ENCODE peak calls at places on chromosomes 13 and 19, in ten cellular contexts. M is iris pigment epithelial cell, G is IMR-90, R is AG10803, J is BJ, Y is EL, Q is T-helper 17 cell, V is smooth muscle cell of the brain vasculature, H is NCI-H1436, W is GM06990. S is an unnamed sample.

GRCh38 chr19:38877781-38878574 is at the start of gene RINL:
- DNase-seq in W (peak), Y (no peak), M (no peak), Q (peak), G (no peak), V (no peak), R (no peak), J (no peak), H (peak), S (no peak)

GRCh38 chr19:33446918-33447293 is 73.4 kb downstream of the CEBPG start:
- DNase-seq in R (no peak), H (no peak), Q (no peak), Y (no peak), W (no peak), V (no peak), G (no peak), J (no peak), M (no peak), S (no peak)

GRCh38 chr13:39446865-39447264 is 156.1 kb downstream of the LHFPL6 start:
- DNase-seq in J (no peak), H (no peak), Q (no peak), R (no peak), M (no peak), V (no peak), Y (no peak), G (no peak), W (no peak), S (no peak)

GRCh38 chr19:11421607-11422098 is 2.5 kb upstream of the RGL3 start:
- DNase-seq in J (no peak), Y (peak), H (no peak), Q (no peak), V (no peak), W (no peak), R (no peak), M (no peak), G (no peak), S (no peak)

GRCh38 chr19:50266896-50267295 is 62.3 kb downstream of the KCNC3 start:
- DNase-seq in Q (no peak), R (no peak), W (peak), V (no peak), G (no peak), J (no peak), Y (no peak), H (peak), M (no peak), S (no peak)

GRCh38 chr13:110218601-110219201 is 88.3 kb downstream of the COL4A1 start:
- DNase-seq in Q (no peak), H (no peak), W (no peak), J (no peak), G (no peak), V (peak), M (no peak), Y (no peak), R (no peak), S (no peak)

GRCh38 chr19:47036233-47036651 is 12.2 kb downstream of the TMEM160 start:
- DNase-seq in M (peak), W (no peak), J (no peak), H (no peak), G (no peak), Y (no peak), Q (no peak), V (no peak), R (peak), S (peak)

GRCh38 chr13:46006688-46007452 is 45.7 kb downstream of the ZC3H13 start:
- DNase-seq in Q (no peak), J (no peak), W (no peak), G (peak), V (no peak), Y (peak), M (peak), R (no peak), H (no peak), S (no peak)

GRCh38 chr19:18470153-18470552 is 32.2 kb upstream of the ISYNA1 start:
- DNase-seq in Q (no peak), V (no peak), R (no peak), M (no peak), J (no peak), W (no peak), Y (no peak), H (no peak), G (no peak), S (peak)

GRCh38 chr19:31232871-31233270 is 116.4 kb downstream of the TSHZ3 start:
- DNase-seq in H (no peak), Y (peak), G (peak), M (peak), W (no peak), R (peak), J (peak), Q (no peak), V (no peak), S (no peak)

GRCh38 chr13:94369862-94370491 is 109.5 kb downstream of the DCT start:
- DNase-seq in W (no peak), Q (no peak), G (peak), M (no peak), H (no peak), Y (no peak), R (no peak), V (no peak), J (no peak), S (no peak)

GRCh38 chr19:48169974-48170803 is at the start of the genes LIG1 and ZSWIM9:
- DNase-seq in V (peak), J (peak), G (peak), W (peak), Q (peak), M (peak), H (peak), Y (peak), R (peak), S (peak)

GRCh38 chr19:21022996-21023395 is 2.5 kb downstream of the ZNF430 start:
- DNase-seq in G (peak), W (no peak), V (no peak), J (peak), Y (peak), H (no peak), R (peak), Q (no peak), M (peak), S (no peak)

GRCh38 chr19:1081301-1082164 is 13.6 kb downstream of the POLR2E start:
- DNase-seq in J (no peak), G (no peak), R (no peak), Y (no peak), V (no peak), M (no peak), Q (no peak), W (no peak), H (peak), S (no peak)

GRCh38 chr19:10812902-10813404 is 23.1 kb downstream of the TMED1 start:
- DNase-seq in V (peak), Q (no peak), W (no peak), J (peak), Y (peak), R (peak), M (peak), H (no peak), G (peak), S (no peak)

GRCh38 chr13:44368599-44369368 is 4.8 kb upstream of the SERP2 start:
- DNase-seq in R (no peak), Y (no peak), H (no peak), V (no peak), J (no peak), M (no peak), G (no peak), W (no peak), Q (no peak), S (peak)

GRCh38 chr13:68023838-68024581 is 793.9 kb upstream of the PCDH9 start:
- DNase-seq in Q (no peak), W (no peak), M (no peak), Y (no peak), V (no peak), G (no peak), R (no peak), J (no peak), H (no peak), S (no peak)

S was measured in Caco-2.